ENCODE peak calls at places on chromosome 1, in five cellular contexts. One of them, this sample, is unnamed.

GRCh38 chr1:231026576-231026975 is 13.5 kb downstream of the FAM89A start:
- DNase-seq in fibroblast of pulmonary artery: no peak
- DNase-seq in A673: no peak
- DNase-seq in heart left ventricle: no peak
- DNase-seq in HFFc6: no peak
- DNase-seq in this sample: no peak

GRCh38 chr1:32891241-32891570 is 4.9 kb downstream of the HPCA start:
- DNase-seq in A673: no peak
- DNase-seq in fibroblast of pulmonary artery: no peak
- DNase-seq in heart left ventricle: no peak
- DNase-seq in HFFc6: no peak
- DNase-seq in this sample: no peak

GRCh38 chr1:30145723-30146263 is 577.6 kb downstream of the MATN1 start:
- DNase-seq in heart left ventricle: no peak
- DNase-seq in fibroblast of pulmonary artery: no peak
- DNase-seq in HFFc6: no peak
- DNase-seq in A673: no peak
- DNase-seq in this sample: no peak

GRCh38 chr1:179953974-179954493 is 576 bp upstream of the CEP350 start:
- DNase-seq in heart left ventricle: peak; percentile 34
- DNase-seq in HFFc6: peak; percentile 53
- DNase-seq in A673: peak; percentile 61
- DNase-seq in fibroblast of pulmonary artery: peak; percentile 65
- DNase-seq in this sample: peak; percentile 61

GRCh38 chr1:43912607-43913006 is 21.0 kb upstream of the ARTN start:
- DNase-seq in heart left ventricle: no peak
- DNase-seq in A673: no peak
- DNase-seq in HFFc6: no peak
- DNase-seq in fibroblast of pulmonary artery: peak; percentile 61
- DNase-seq in this sample: no peak

GRCh38 chr1:205797122-205797521 is 15.9 kb downstream of the SLC41A1 start:
- DNase-seq in fibroblast of pulmonary artery: no peak
- DNase-seq in heart left ventricle: no peak
- DNase-seq in A673: no peak
- DNase-seq in HFFc6: no peak
- DNase-seq in this sample: no peak

GRCh38 chr1:66559517-66559916 is 25.6 kb downstream of the SGIP1 start:
- DNase-seq in fibroblast of pulmonary artery: no peak
- DNase-seq in heart left ventricle: no peak
- DNase-seq in HFFc6: no peak
- DNase-seq in A673: no peak
- DNase-seq in this sample: no peak

GRCh38 chr1:210377934-210378333 is 49.2 kb downstream of the HHAT start:
- DNase-seq in HFFc6: peak; percentile 53
- DNase-seq in fibroblast of pulmonary artery: no peak
- DNase-seq in A673: no peak
- DNase-seq in heart left ventricle: no peak
- DNase-seq in this sample: peak; percentile 63

GRCh38 chr1:101738475-101738874 is 258.3 kb downstream of the OLFM3 start:
- DNase-seq in fibroblast of pulmonary artery: peak; percentile 77
- DNase-seq in HFFc6: peak; percentile 2
- DNase-seq in heart left ventricle: no peak
- DNase-seq in A673: peak; percentile 14
- DNase-seq in this sample: peak; percentile 62

GRCh38 chr1:244920911-244921310 is 56.6 kb upstream of the HNRNPU start:
- DNase-seq in fibroblast of pulmonary artery: peak; percentile 10
- DNase-seq in A673: no peak
- DNase-seq in heart left ventricle: no peak
- DNase-seq in HFFc6: no peak
- DNase-seq in this sample: peak; percentile 12

GRCh38 chr1:93817819-93818569 is 61.0 kb downstream of the DNTTIP2 start:
- DNase-seq in A673: no peak
- DNase-seq in heart left ventricle: no peak
- DNase-seq in fibroblast of pulmonary artery: no peak
- DNase-seq in HFFc6: no peak
- DNase-seq in this sample: no peak

DNA sequence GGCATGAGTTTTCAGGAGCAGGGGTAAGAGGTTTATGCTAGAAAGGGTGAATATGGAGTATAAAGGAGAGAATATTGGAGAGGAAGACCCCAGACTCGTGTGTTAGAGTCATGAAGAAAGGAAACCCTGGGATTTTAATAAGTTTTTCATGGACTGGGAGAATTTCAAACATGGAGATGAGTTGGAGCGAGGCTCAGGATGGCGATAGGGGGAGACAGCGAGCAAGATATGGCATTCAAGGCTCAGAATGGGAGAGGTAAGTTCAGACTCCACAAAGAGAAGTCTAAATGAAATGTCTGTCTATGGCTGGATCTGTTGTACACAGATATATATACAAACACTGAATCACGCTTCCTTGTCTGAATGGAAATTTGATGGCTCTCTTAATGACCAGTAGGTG is 92.5 kb downstream of the LRRC40 start:
- DNase-seq in HFFc6: no peak
- DNase-seq in heart left ventricle: no peak
- DNase-seq in A673: peak; percentile 11
- DNase-seq in fibroblast of pulmonary artery: no peak
- DNase-seq in this sample: no peak
- TF ChIP-seq CTCF in HFFc6: peak; percentile 26
- TF ChIP-seq CTCF in heart left ventricle: no peak
- TF ChIP-seq CTCF in A673: peak; percentile 48
- TF ChIP-seq CTCF in fibroblast of pulmonary artery: peak; percentile 11
- TF ChIP-seq CTCF in this sample: peak; percentile 4

GRCh38 chr1:200310824-200311223 is 99.0 kb downstream of the ZNF281 start:
- DNase-seq in A673: no peak
- DNase-seq in heart left ventricle: no peak
- DNase-seq in fibroblast of pulmonary artery: no peak
- DNase-seq in HFFc6: no peak
- DNase-seq in this sample: no peak

GRCh38 chr1:200306954-200307754 is 102.7 kb downstream of the ZNF281 start:
- DNase-seq in HFFc6: no peak
- DNase-seq in fibroblast of pulmonary artery: peak; percentile 61
- DNase-seq in heart left ventricle: no peak
- DNase-seq in A673: peak; percentile 44
- DNase-seq in this sample: peak; percentile 43

GRCh38 chr1:200305806-200306205 is 104.0 kb downstream of the ZNF281 start:
- DNase-seq in fibroblast of pulmonary artery: no peak
- DNase-seq in heart left ventricle: no peak
- DNase-seq in A673: no peak
- DNase-seq in HFFc6: no peak
- DNase-seq in this sample: no peak

GRCh38 chr1:200311256-200311655 is 98.6 kb downstream of the ZNF281 start:
- DNase-seq in A673: no peak
- DNase-seq in heart left ventricle: no peak
- DNase-seq in HFFc6: peak; percentile 39
- DNase-seq in fibroblast of pulmonary artery: peak; percentile 31
- DNase-seq in this sample: peak; percentile 56

DNA sequence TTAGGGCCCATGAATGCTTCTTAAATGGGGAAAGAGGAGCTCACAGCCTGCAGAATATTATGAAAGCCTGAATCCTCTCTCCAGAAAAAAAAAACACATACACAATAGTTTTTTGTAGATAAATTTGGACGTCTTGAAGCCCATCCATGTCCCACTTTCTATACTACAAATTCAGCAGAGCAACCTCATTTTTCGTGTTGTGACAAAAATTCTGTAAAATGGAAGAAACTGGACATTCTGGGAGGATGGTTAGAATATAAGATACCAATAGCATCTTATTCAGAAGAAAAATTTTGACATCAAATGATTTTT is 102.1 kb downstream of the ZNF281 start:
- DNase-seq in heart left ventricle: no peak
- DNase-seq in fibroblast of pulmonary artery: no peak
- DNase-seq in HFFc6: no peak
- DNase-seq in A673: no peak
- DNase-seq in this sample: no peak
- TF ChIP-seq CTCF in heart left ventricle: no peak
- TF ChIP-seq CTCF in fibroblast of pulmonary artery: no peak
- TF ChIP-seq CTCF in HFFc6: peak; percentile 7
- TF ChIP-seq CTCF in A673: no peak
- TF ChIP-seq CTCF in this sample: no peak

GRCh38 chr1:164768045-164768402 is 209.0 kb downstream of the PBX1 start:
- DNase-seq in A673: no peak
- DNase-seq in HFFc6: no peak
- DNase-seq in fibroblast of pulmonary artery: peak; percentile 60
- DNase-seq in heart left ventricle: no peak
- DNase-seq in this sample: no peak

GRCh38 chr1:164765993-164766720 is 207.2 kb downstream of the PBX1 start:
- DNase-seq in A673: no peak
- DNase-seq in HFFc6: no peak
- DNase-seq in heart left ventricle: no peak
- DNase-seq in fibroblast of pulmonary artery: no peak
- DNase-seq in this sample: peak; percentile 55

GRCh38 chr1:164768619-164769018 is 209.6 kb downstream of the PBX1 start:
- DNase-seq in heart left ventricle: no peak
- DNase-seq in HFFc6: no peak
- DNase-seq in fibroblast of pulmonary artery: no peak
- DNase-seq in A673: no peak
- DNase-seq in this sample: no peak

GRCh38 chr1:164765557-164765956 is 206.6 kb downstream of the PBX1 start:
- DNase-seq in heart left ventricle: no peak
- DNase-seq in A673: no peak
- DNase-seq in HFFc6: peak; percentile 91
- DNase-seq in fibroblast of pulmonary artery: peak; percentile 82
- DNase-seq in this sample: peak; percentile 95

DNA sequence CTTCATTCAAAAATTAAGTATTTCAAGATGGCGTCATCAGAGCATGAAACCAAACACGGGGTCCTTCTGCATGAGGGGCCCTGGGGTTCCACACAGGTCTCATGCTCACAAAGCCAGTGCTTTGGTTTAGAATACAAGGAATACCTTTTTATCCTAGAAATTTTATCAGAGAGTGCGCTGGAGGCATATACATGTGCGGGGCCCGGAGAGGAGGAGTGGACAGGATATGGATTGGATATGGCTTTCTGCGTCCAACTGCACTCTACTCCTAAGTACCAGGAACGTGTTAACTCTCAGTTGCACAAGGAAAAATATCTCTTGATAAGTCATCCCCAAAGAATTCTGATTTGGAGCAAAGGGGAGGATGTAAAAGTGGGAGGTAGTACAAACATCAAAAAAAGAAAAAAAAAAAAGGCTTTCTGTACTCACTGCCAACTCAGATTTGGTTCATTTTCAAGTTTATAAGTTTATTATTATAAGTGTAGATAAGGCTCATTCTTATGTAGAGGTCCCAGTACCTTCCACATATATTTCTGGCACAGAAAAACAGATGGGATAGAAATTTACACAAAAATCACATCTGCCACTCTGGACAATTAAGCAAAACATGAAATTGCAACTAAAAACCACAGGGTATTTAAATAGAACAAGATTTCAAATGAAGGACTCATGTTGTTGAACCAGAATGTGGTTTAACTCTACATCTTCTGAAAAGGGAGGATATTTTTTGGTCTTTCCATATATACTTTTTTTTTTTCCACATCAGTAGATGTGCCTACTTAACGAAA is 208.5 kb downstream of the PBX1 start:
- DNase-seq in A673: no peak
- DNase-seq in HFFc6: peak; percentile 91
- DNase-seq in fibroblast of pulmonary artery: peak; percentile 98
- DNase-seq in heart left ventricle: no peak
- DNase-seq in this sample: peak; percentile 96
- TF ChIP-seq CTCF in A673: no peak
- TF ChIP-seq CTCF in HFFc6: no peak
- TF ChIP-seq CTCF in fibroblast of pulmonary artery: no peak
- TF ChIP-seq CTCF in heart left ventricle: no peak
- TF ChIP-seq CTCF in this sample: no peak

GRCh38 chr1:226568077-226568831 is 19.7 kb downstream of the STUM start:
- DNase-seq in HFFc6: no peak
- DNase-seq in fibroblast of pulmonary artery: no peak
- DNase-seq in A673: no peak
- DNase-seq in heart left ventricle: no peak
- DNase-seq in this sample: peak; percentile 15
- TF ChIP-seq CTCF in HFFc6: peak; percentile 21
- TF ChIP-seq CTCF in fibroblast of pulmonary artery: peak; percentile 20
- TF ChIP-seq CTCF in A673: peak; percentile 32
- TF ChIP-seq CTCF in heart left ventricle: peak; percentile 20
- TF ChIP-seq CTCF in this sample: peak; percentile 21

DNA sequence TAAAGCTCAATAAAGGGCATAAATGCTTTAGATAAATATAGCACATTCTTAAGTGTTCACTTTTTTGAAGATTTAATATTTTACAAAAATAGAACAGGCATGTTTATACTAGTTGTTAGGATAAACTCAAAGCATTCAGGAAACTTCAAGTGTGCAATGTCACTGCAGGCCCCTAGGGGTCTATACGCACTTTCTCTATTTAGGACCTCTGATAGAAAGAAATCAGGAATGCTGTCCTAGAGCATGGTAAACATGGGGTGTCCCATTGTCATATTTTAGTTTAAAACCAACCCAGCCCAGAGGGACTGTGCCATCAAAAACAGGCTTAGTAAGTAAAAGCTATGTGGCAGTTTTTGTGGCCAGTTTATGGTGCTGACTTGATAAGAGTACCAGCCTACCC is 102.2 kb downstream of the BARHL2 start:
- DNase-seq in fibroblast of pulmonary artery: no peak
- DNase-seq in HFFc6: no peak
- DNase-seq in heart left ventricle: no peak
- DNase-seq in A673: peak; percentile 63
- DNase-seq in this sample: no peak
- TF ChIP-seq CTCF in fibroblast of pulmonary artery: peak; percentile 11
- TF ChIP-seq CTCF in HFFc6: peak; percentile 54
- TF ChIP-seq CTCF in heart left ventricle: no peak
- TF ChIP-seq CTCF in A673: peak; percentile 70
- TF ChIP-seq CTCF in this sample: peak; percentile 15

GRCh38 chr1:215888159-215888558 is 321.1 kb downstream of the KCTD3 start:
- DNase-seq in heart left ventricle: no peak
- DNase-seq in HFFc6: peak; percentile 25
- DNase-seq in fibroblast of pulmonary artery: no peak
- DNase-seq in A673: no peak
- DNase-seq in this sample: peak; percentile 36
- TF ChIP-seq CTCF in heart left ventricle: no peak
- TF ChIP-seq CTCF in HFFc6: peak; percentile 51
- TF ChIP-seq CTCF in fibroblast of pulmonary artery: no peak
- TF ChIP-seq CTCF in A673: peak; percentile 22
- TF ChIP-seq CTCF in this sample: peak; percentile 9

This sample was measured in fibroblast of mammary gland.